ENCODE peak calls at places on chromosomes 16 and 17, in four cellular contexts. D, T, G and R are unnamed samples.

GRCh38 chr16:85151603-85152413 is 39.5 kb upstream of the CIBAR2 start:
- DNase-seq in G (peak; percentile 91), T (no peak), D (peak; percentile 88), R (peak; percentile 88)

GRCh38 chr17:80319262-80319998 is 58.8 kb downstream of the RNF213 start:
- DNase-seq in D (no peak), T (no peak), G (no peak), R (no peak)

GRCh38 chr17:17568772-17569195 is 22.7 kb downstream of the PEMT start:
- DNase-seq in G (peak; percentile 83), D (no peak), T (peak; percentile 81), R (peak; percentile 88)

GRCh38 chr17:62760059-62760887 is 47.8 kb downstream of the MARCHF10 start:
- DNase-seq in D (no peak), G (no peak), T (no peak), R (no peak)

GRCh38 chr17:41067281-41067680 is 1.6 kb upstream of the KRTAP2-4 start:
- DNase-seq in T (no peak), D (no peak), G (no peak), R (no peak)

GRCh38 chr17:77832180-77832560 is 126.3 kb upstream of the TNRC6C start:
- DNase-seq in G (no peak), D (no peak), T (no peak), R (no peak)

GRCh38 chr17:70976447-70976846 is 807.1 kb downstream of the KCNJ2 start:
- DNase-seq in T (no peak), D (no peak), G (no peak), R (no peak)

GRCh38 chr17:2105663-2106062 is 50.8 kb downstream of the HIC1 start:
- DNase-seq in G (no peak), D (no peak), T (no peak), R (no peak)

GRCh38 chr17:65173284-65173793 is 36.2 kb downstream of the RGS9 start:
- DNase-seq in T (no peak), D (no peak), G (peak; percentile 31), R (no peak)

GRCh38 chr16:55861288-55861687 is 13.9 kb downstream of the CES5A start:
- DNase-seq in T (no peak), D (no peak), G (no peak), R (no peak)
- TF ChIP-seq POLR2A in T (no peak), D (no peak), G (no peak), R (no peak)

DNA sequence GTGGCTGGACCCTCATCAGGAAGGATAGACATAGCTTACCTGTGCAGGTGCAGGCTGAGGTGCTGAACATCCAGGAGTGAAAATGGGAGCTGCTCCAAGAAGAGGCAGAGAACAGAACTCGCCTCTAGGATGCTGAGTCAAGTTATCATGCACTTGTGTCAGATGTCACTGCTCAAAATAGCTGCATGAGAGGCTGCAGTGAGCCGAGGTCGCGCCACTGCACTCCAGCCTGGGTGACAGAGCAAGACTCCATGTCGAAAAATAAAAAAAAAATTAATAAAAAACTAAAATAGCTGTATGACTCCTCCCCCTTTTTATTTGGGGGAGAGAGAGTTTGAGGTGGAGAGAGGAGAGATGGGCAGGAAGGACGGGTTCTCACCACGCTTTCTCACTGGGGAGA is 148.8 kb downstream of the FOXL1 start:
- DNase-seq in T (no peak), D (no peak), G (peak; percentile 49), R (no peak)
- TF ChIP-seq POLR2A in T (no peak), D (no peak), G (no peak), R (no peak)

DNA sequence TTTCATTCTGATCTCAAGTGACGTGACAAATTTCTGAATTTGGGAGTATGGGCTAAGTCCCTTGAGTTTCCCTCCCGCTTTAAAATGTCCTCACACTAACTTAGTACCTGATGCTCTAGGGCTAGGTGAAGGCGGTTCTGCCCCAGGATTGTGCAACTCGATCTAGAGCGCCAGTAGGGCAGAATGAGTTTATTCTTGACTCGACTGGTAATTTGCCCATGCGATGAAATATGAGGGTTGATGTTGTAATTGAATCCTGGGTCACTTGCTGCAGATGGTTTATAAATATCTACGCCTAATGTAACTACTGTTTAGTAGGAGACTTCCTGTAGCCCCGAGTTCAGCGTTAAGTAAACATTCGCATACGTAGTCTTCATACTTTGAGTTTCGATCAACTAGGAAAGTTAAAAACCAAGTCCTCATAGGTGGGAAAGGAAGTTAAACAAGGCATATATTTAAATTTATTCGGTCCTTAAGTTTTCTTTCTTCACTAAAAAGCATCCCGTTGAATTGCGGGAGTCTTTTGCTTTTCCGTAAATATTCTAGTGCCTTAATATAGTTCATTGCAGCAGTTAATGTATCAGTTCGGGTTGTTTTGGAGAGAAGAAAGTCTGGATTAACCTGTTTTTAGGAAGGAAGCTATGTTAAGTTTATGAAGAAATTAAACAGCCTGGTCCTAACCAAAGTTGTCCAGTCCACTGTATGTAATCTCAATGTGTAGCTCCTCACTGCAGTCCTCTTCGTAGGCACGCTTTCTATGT is 1.6 kb downstream of the CTCF start:
- DNase-seq in G (peak; percentile 53), T (no peak), D (peak; percentile 71), R (no peak)
- TF ChIP-seq POLR2A in G (no peak), T (no peak), D (no peak), R (no peak)

GRCh38 chr16:53704445-53704813 is 473 bp downstream of the FTO start:
- DNase-seq in G (no peak), T (no peak), D (no peak), R (no peak)

GRCh38 chr16:53707671-53708070 is 3.7 kb downstream of the FTO start:
- DNase-seq in T (no peak), G (no peak), D (no peak), R (no peak)

GRCh38 chr16:53708490-53708889 is 4.5 kb downstream of the FTO start:
- DNase-seq in T (no peak), G (no peak), D (no peak), R (no peak)

GRCh38 chr16:53703590-53704444 is at the start of the genes FTO and RPGRIP1L:
- DNase-seq in T (peak; percentile 74), G (peak; percentile 99), D (peak; percentile 99), R (peak; percentile 74)
- TF ChIP-seq POLR2A in T (no peak), G (peak; percentile 41), D (no peak), R (peak; percentile 34)

GRCh38 chr16:69330286-69331109 is at the start of gene PDF:
- DNase-seq in T (peak; percentile 94), D (peak; percentile 92), G (peak; percentile 96), R (peak; percentile 96)
- TF ChIP-seq POLR2A in T (peak; percentile 75), D (peak; percentile 50), G (peak; percentile 79), R (peak; percentile 77)

DNA sequence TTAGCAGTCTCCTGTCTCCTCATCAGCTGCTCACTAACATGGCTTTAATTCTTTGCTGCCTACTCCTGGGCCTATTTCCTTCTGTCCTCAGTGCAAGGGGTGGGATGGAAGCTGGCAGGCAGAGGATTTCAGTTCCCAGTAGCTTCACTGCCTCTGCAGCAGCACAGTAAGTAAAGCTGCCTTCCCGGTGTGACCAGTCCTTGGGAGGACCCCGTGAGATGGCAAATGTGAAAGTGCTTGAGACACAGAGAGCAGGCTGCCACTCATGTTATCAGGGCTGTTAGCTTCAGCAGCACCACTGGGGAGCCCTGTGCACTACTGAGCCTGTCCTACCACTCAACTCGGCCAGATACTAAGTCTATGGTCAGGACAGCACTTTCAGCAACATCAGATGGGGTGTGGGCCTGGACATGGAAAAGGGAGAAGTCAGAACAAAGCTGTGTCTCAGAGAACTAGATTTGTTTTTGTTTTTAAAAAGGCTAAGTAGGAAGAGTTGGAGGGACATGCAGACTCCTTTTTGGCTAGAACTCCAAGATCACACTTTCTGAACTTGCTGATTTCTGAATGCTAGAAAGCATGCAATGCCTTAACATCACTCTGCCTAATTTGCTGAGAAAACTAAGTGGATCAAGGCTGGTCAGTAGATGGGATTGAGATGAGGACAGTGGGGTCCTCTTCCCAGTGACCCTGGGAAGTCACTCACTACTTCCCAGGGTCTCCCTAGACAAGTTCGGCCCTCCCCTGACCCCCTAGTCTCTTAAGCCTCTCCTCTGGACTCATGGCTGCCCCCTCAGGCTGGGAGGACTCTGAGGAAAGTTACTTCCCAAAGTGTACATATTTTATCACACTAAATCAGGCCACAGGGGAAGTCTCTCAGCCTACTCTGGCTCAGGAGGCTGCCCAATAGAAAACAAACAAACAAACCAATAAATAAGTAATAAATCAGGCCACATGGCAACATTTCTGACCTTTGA is 1.1 kb downstream of the ACSF2 start:
- DNase-seq in G (peak; percentile 50), D (peak; percentile 19), T (no peak), R (peak; percentile 84)
- TF ChIP-seq POLR2A in G (no peak), D (no peak), T (no peak), R (no peak)

GRCh38 chr17:75077490-75078096 is 10.2 kb upstream of the SLC16A5 start:
- DNase-seq in D (peak; percentile 61), T (peak; percentile 56), G (peak; percentile 88), R (no peak)
- TF ChIP-seq POLR2A in D (no peak), T (no peak), G (no peak), R (no peak)

GRCh38 chr17:14200354-14200753 is 36.3 kb downstream of the CDRT15 start:
- DNase-seq in T (no peak), G (no peak), D (no peak), R (no peak)

GRCh38 chr17:14198575-14198974 is 38.1 kb downstream of the CDRT15 start:
- DNase-seq in D (no peak), G (no peak), T (no peak), R (no peak)

GRCh38 chr17:14197582-14197981 is 39.1 kb downstream of the CDRT15 start:
- DNase-seq in D (no peak), T (no peak), G (no peak), R (no peak)

GRCh38 chr17:14198013-14198412 is 38.6 kb downstream of the CDRT15 start:
- DNase-seq in G (peak; percentile 68), T (no peak), D (no peak), R (no peak)

GRCh38 chr17:14196337-14196997 is 40.2 kb downstream of the CDRT15 start:
- DNase-seq in D (no peak), T (no peak), G (no peak), R (no peak)
- TF ChIP-seq POLR2A in D (no peak), T (no peak), G (no peak), R (no peak)